ENCODE peak calls at places on chromosomes 11 and 22, in nine cellular contexts. One of them, this sample, is unnamed.

GRCh38 chr22:23113847-23114720 is 27.7 kb downstream of the RSPH14 start:
- DNase-seq in GOT3: no peak
- DNase-seq in NCI-H2029: no peak
- DNase-seq in KBM-7: no peak
- DNase-seq in Daoy: no peak
- DNase-seq in DMS153: no peak
- DNase-seq in ovary: no peak
- DNase-seq in MV-4-11: no peak
- DNase-seq in M059J: no peak
- DNase-seq in this sample: no peak

GRCh38 chr11:107549253-107549953 is 16.1 kb downstream of the ALKBH8 start:
- DNase-seq in GOT3: no peak
- DNase-seq in NCI-H2029: no peak
- DNase-seq in KBM-7: peak; percentile 37
- DNase-seq in Daoy: peak; percentile 41
- DNase-seq in DMS153: no peak
- DNase-seq in ovary: no peak
- DNase-seq in MV-4-11: peak; percentile 17
- DNase-seq in M059J: peak; percentile 59
- DNase-seq in this sample: no peak

GRCh38 chr22:29480512-29481264 is 670 bp downstream of the NEFH start:
- DNase-seq in GOT3: no peak
- DNase-seq in NCI-H2029: no peak
- DNase-seq in KBM-7: no peak
- DNase-seq in Daoy: no peak
- DNase-seq in DMS153: no peak
- DNase-seq in ovary: peak; percentile 84
- DNase-seq in MV-4-11: peak; percentile 83
- DNase-seq in M059J: no peak
- DNase-seq in this sample: no peak

GRCh38 chr22:44837481-44837880 is 85.1 kb downstream of the ARHGAP8 start:
- DNase-seq in GOT3: no peak
- DNase-seq in NCI-H2029: no peak
- DNase-seq in KBM-7: no peak
- DNase-seq in Daoy: no peak
- DNase-seq in DMS153: no peak
- DNase-seq in ovary: no peak
- DNase-seq in MV-4-11: no peak
- DNase-seq in M059J: no peak
- DNase-seq in this sample: no peak

GRCh38 chr11:88680806-88681205 is 343.3 kb upstream of the CTSC start:
- DNase-seq in GOT3: no peak
- DNase-seq in NCI-H2029: no peak
- DNase-seq in KBM-7: no peak
- DNase-seq in Daoy: peak; percentile 4
- DNase-seq in DMS153: no peak
- DNase-seq in ovary: no peak
- DNase-seq in MV-4-11: peak; percentile 53
- DNase-seq in M059J: peak; percentile 33
- DNase-seq in this sample: no peak

GRCh38 chr11:63553759-63554158 is 9.4 kb downstream of the PLAAT2 start:
- DNase-seq in GOT3: no peak
- DNase-seq in NCI-H2029: no peak
- DNase-seq in KBM-7: peak; percentile 25
- DNase-seq in Daoy: peak; percentile 17
- DNase-seq in DMS153: no peak
- DNase-seq in ovary: no peak
- DNase-seq in MV-4-11: peak; percentile 47
- DNase-seq in M059J: peak; percentile 24
- DNase-seq in this sample: no peak

GRCh38 chr11:113668255-113668654 is 37.9 kb downstream of the TMPRSS5 start:
- DNase-seq in GOT3: no peak
- DNase-seq in NCI-H2029: no peak
- DNase-seq in KBM-7: no peak
- DNase-seq in Daoy: peak; percentile 27
- DNase-seq in DMS153: no peak
- DNase-seq in ovary: no peak
- DNase-seq in MV-4-11: no peak
- DNase-seq in M059J: peak; percentile 80
- DNase-seq in this sample: no peak

GRCh38 chr11:107927559-107927958 is 689 bp upstream of the RAB39A start:
- DNase-seq in GOT3: no peak
- DNase-seq in NCI-H2029: no peak
- DNase-seq in KBM-7: no peak
- DNase-seq in Daoy: no peak
- DNase-seq in DMS153: no peak
- DNase-seq in ovary: no peak
- DNase-seq in MV-4-11: no peak
- DNase-seq in M059J: no peak
- DNase-seq in this sample: no peak

GRCh38 chr11:14906614-14907392 is 14.8 kb upstream of the CYP2R1 start:
- DNase-seq in GOT3: no peak
- DNase-seq in NCI-H2029: no peak
- DNase-seq in KBM-7: no peak
- DNase-seq in Daoy: no peak
- DNase-seq in DMS153: no peak
- DNase-seq in ovary: no peak
- DNase-seq in MV-4-11: no peak
- DNase-seq in M059J: no peak
- DNase-seq in this sample: no peak

GRCh38 chr22:23289851-23290724 is 109.8 kb downstream of the BCR start:
- DNase-seq in GOT3: no peak
- DNase-seq in NCI-H2029: peak; percentile 31
- DNase-seq in KBM-7: peak; percentile 62
- DNase-seq in Daoy: peak; percentile 48
- DNase-seq in DMS153: no peak
- DNase-seq in ovary: peak; percentile 70
- DNase-seq in MV-4-11: peak; percentile 48
- DNase-seq in M059J: peak; percentile 36
- DNase-seq in this sample: no peak

GRCh38 chr22:48740086-48740730 is 1087.5 kb downstream of the BRD1 start:
- DNase-seq in GOT3: no peak
- DNase-seq in NCI-H2029: no peak
- DNase-seq in KBM-7: no peak
- DNase-seq in Daoy: peak; percentile 0
- DNase-seq in DMS153: no peak
- DNase-seq in ovary: peak; percentile 15
- DNase-seq in MV-4-11: no peak
- DNase-seq in M059J: no peak
- DNase-seq in this sample: no peak

This sample was measured in cortex of kidney.